ENCODE peak calls at places on chromosome 2, in seven cellular contexts. X, K, Q, G, T, C and S are unnamed samples.

GRCh38 chr2:221999702-222000101 is 299.1 kb downstream of the PAX3 start:
- DNase-seq in X (no peak), K (no peak), Q (peak), G (no peak), T (no peak), C (peak), S (no peak)

GRCh38 chr2:231174211-231174651 is 24.2 kb upstream of the ARMC9 start:
- DNase-seq in X (no peak), K (no peak), Q (no peak), G (no peak), T (no peak), C (no peak), S (no peak)

GRCh38 chr2:42843131-42843530 is 50.7 kb upstream of the HAAO start:
- DNase-seq in X (no peak), K (no peak), Q (no peak), G (no peak), T (no peak), C (no peak), S (no peak)

GRCh38 chr2:102735431-102736130 is 26.2 kb upstream of the TMEM182 start:
- DNase-seq in X (no peak), K (no peak), Q (no peak), G (peak), T (peak), C (no peak), S (no peak)

GRCh38 chr2:187011206-187011605 is 162.2 kb upstream of the ZSWIM2 start:
- DNase-seq in X (no peak), K (no peak), Q (no peak), G (no peak), T (no peak), C (peak), S (no peak)

GRCh38 chr2:139940701-139941100 is 1160.5 kb upstream of the NXPH2 start:
- DNase-seq in X (no peak), K (no peak), Q (no peak), G (no peak), T (no peak), C (no peak), S (no peak)

GRCh38 chr2:196431957-196432356 is 207.6 kb upstream of the CCDC150 start:
- DNase-seq in X (no peak), K (no peak), Q (no peak), G (peak), T (no peak), C (no peak), S (peak)

GRCh38 chr2:7154666-7155065 is 237.5 kb downstream of the RNF144A start:
- DNase-seq in X (no peak), K (no peak), Q (no peak), G (peak), T (no peak), C (no peak), S (no peak)